ENCODE peak calls at places on chromosomes 13 and 19, in nine cellular contexts. One of them, this sample, is unnamed.
A peak's percentile ranks its signal among the peaks of the same experiment; 100 is the strongest.

GRCh38 chr19:5926641-5927438 is 12.8 kb downstream of the CAPS start:
- DNase-seq in breast epithelium: peak; percentile 52
- DNase-seq in coronary artery: peak; percentile 85
- DNase-seq in stimulated activated naive CD8-positive, alpha-beta T cell treated with anti-CD3 and anti-CD28 coated beads, Interleukin-15, amount 100 ng/mL, for 72 hours: no peak
- DNase-seq in stimulated activated CD4-positive, alpha-beta T cell treated with anti-CD3 and anti-CD28 coated beads, TNF-alpha, amount 100 ng/mL, for 1 hour: no peak
- DNase-seq in GM06990: no peak
- DNase-seq in cardiac muscle cell: no peak
- DNase-seq in fibroblast of mammary gland: peak; percentile 96
- DNase-seq in stimulated activated CD8-positive, alpha-beta memory T cell treated with anti-CD3 and anti-CD28 coated beads, Interleukin-2, amount 100 ng/mL, for 1 hour: no peak
- DNase-seq in this sample: peak; percentile 64

GRCh38 chr19:42140125-42140754 is 8.0 kb upstream of the POU2F2 start:
- DNase-seq in breast epithelium: no peak
- DNase-seq in coronary artery: no peak
- DNase-seq in stimulated activated naive CD8-positive, alpha-beta T cell treated with anti-CD3 and anti-CD28 coated beads, Interleukin-15, amount 100 ng/mL, for 72 hours: no peak
- DNase-seq in stimulated activated CD4-positive, alpha-beta T cell treated with anti-CD3 and anti-CD28 coated beads, TNF-alpha, amount 100 ng/mL, for 1 hour: no peak
- DNase-seq in GM06990: no peak
- DNase-seq in cardiac muscle cell: peak; percentile 91
- DNase-seq in fibroblast of mammary gland: peak; percentile 61
- DNase-seq in stimulated activated CD8-positive, alpha-beta memory T cell treated with anti-CD3 and anti-CD28 coated beads, Interleukin-2, amount 100 ng/mL, for 1 hour: no peak
- DNase-seq in this sample: no peak

GRCh38 chr19:294819-295686 is 3.9 kb upstream of the PLPP2 start:
- DNase-seq in breast epithelium: peak; percentile 62
- DNase-seq in coronary artery: no peak
- DNase-seq in stimulated activated naive CD8-positive, alpha-beta T cell treated with anti-CD3 and anti-CD28 coated beads, Interleukin-15, amount 100 ng/mL, for 72 hours: peak; percentile 64
- DNase-seq in stimulated activated CD4-positive, alpha-beta T cell treated with anti-CD3 and anti-CD28 coated beads, TNF-alpha, amount 100 ng/mL, for 1 hour: peak; percentile 32
- DNase-seq in GM06990: no peak
- DNase-seq in cardiac muscle cell: peak; percentile 55
- DNase-seq in fibroblast of mammary gland: peak; percentile 10
- DNase-seq in stimulated activated CD8-positive, alpha-beta memory T cell treated with anti-CD3 and anti-CD28 coated beads, Interleukin-2, amount 100 ng/mL, for 1 hour: no peak
- DNase-seq in this sample: no peak

GRCh38 chr19:18590273-18591272 is 2.0 kb downstream of the REX1BD start:
- DNase-seq in breast epithelium: no peak
- DNase-seq in coronary artery: peak; percentile 74
- DNase-seq in stimulated activated naive CD8-positive, alpha-beta T cell treated with anti-CD3 and anti-CD28 coated beads, Interleukin-15, amount 100 ng/mL, for 72 hours: peak; percentile 38
- DNase-seq in stimulated activated CD4-positive, alpha-beta T cell treated with anti-CD3 and anti-CD28 coated beads, TNF-alpha, amount 100 ng/mL, for 1 hour: no peak
- DNase-seq in GM06990: peak; percentile 70
- DNase-seq in cardiac muscle cell: peak; percentile 92
- DNase-seq in fibroblast of mammary gland: peak; percentile 73
- DNase-seq in stimulated activated CD8-positive, alpha-beta memory T cell treated with anti-CD3 and anti-CD28 coated beads, Interleukin-2, amount 100 ng/mL, for 1 hour: no peak
- DNase-seq in this sample: peak; percentile 51

GRCh38 chr13:34070006-34070405 is 252.1 kb downstream of the RFC3 start:
- DNase-seq in breast epithelium: no peak
- DNase-seq in coronary artery: no peak
- DNase-seq in stimulated activated naive CD8-positive, alpha-beta T cell treated with anti-CD3 and anti-CD28 coated beads, Interleukin-15, amount 100 ng/mL, for 72 hours: no peak
- DNase-seq in stimulated activated CD4-positive, alpha-beta T cell treated with anti-CD3 and anti-CD28 coated beads, TNF-alpha, amount 100 ng/mL, for 1 hour: no peak
- DNase-seq in GM06990: no peak
- DNase-seq in cardiac muscle cell: no peak
- DNase-seq in fibroblast of mammary gland: peak; percentile 33
- DNase-seq in stimulated activated CD8-positive, alpha-beta memory T cell treated with anti-CD3 and anti-CD28 coated beads, Interleukin-2, amount 100 ng/mL, for 1 hour: no peak
- DNase-seq in this sample: no peak

GRCh38 chr13:98172570-98173405 is 4.3 kb downstream of the RNF113B start:
- DNase-seq in breast epithelium: no peak
- DNase-seq in coronary artery: no peak
- DNase-seq in stimulated activated naive CD8-positive, alpha-beta T cell treated with anti-CD3 and anti-CD28 coated beads, Interleukin-15, amount 100 ng/mL, for 72 hours: no peak
- DNase-seq in stimulated activated CD4-positive, alpha-beta T cell treated with anti-CD3 and anti-CD28 coated beads, TNF-alpha, amount 100 ng/mL, for 1 hour: no peak
- DNase-seq in GM06990: no peak
- DNase-seq in cardiac muscle cell: no peak
- DNase-seq in fibroblast of mammary gland: peak; percentile 50
- DNase-seq in stimulated activated CD8-positive, alpha-beta memory T cell treated with anti-CD3 and anti-CD28 coated beads, Interleukin-2, amount 100 ng/mL, for 1 hour: no peak
- DNase-seq in this sample: no peak

GRCh38 chr19:19423322-19423721 is 17.8 kb downstream of the GATAD2A start:
- DNase-seq in breast epithelium: no peak
- DNase-seq in coronary artery: no peak
- DNase-seq in stimulated activated naive CD8-positive, alpha-beta T cell treated with anti-CD3 and anti-CD28 coated beads, Interleukin-15, amount 100 ng/mL, for 72 hours: no peak
- DNase-seq in stimulated activated CD4-positive, alpha-beta T cell treated with anti-CD3 and anti-CD28 coated beads, TNF-alpha, amount 100 ng/mL, for 1 hour: no peak
- DNase-seq in GM06990: no peak
- DNase-seq in cardiac muscle cell: no peak
- DNase-seq in fibroblast of mammary gland: no peak
- DNase-seq in stimulated activated CD8-positive, alpha-beta memory T cell treated with anti-CD3 and anti-CD28 coated beads, Interleukin-2, amount 100 ng/mL, for 1 hour: no peak
- DNase-seq in this sample: no peak

GRCh38 chr19:48770223-48770622 is 14.9 kb downstream of the FGF21 start:
- DNase-seq in breast epithelium: no peak
- DNase-seq in coronary artery: no peak
- DNase-seq in stimulated activated naive CD8-positive, alpha-beta T cell treated with anti-CD3 and anti-CD28 coated beads, Interleukin-15, amount 100 ng/mL, for 72 hours: no peak
- DNase-seq in stimulated activated CD4-positive, alpha-beta T cell treated with anti-CD3 and anti-CD28 coated beads, TNF-alpha, amount 100 ng/mL, for 1 hour: no peak
- DNase-seq in GM06990: no peak
- DNase-seq in cardiac muscle cell: no peak
- DNase-seq in fibroblast of mammary gland: no peak
- DNase-seq in stimulated activated CD8-positive, alpha-beta memory T cell treated with anti-CD3 and anti-CD28 coated beads, Interleukin-2, amount 100 ng/mL, for 1 hour: no peak
- DNase-seq in this sample: no peak

GRCh38 chr19:6412111-6412999 is 12.3 kb downstream of the KHSRP start:
- DNase-seq in breast epithelium: no peak
- DNase-seq in coronary artery: no peak
- DNase-seq in stimulated activated naive CD8-positive, alpha-beta T cell treated with anti-CD3 and anti-CD28 coated beads, Interleukin-15, amount 100 ng/mL, for 72 hours: peak; percentile 41
- DNase-seq in stimulated activated CD4-positive, alpha-beta T cell treated with anti-CD3 and anti-CD28 coated beads, TNF-alpha, amount 100 ng/mL, for 1 hour: peak; percentile 27
- DNase-seq in GM06990: no peak
- DNase-seq in cardiac muscle cell: peak; percentile 67
- DNase-seq in fibroblast of mammary gland: no peak
- DNase-seq in stimulated activated CD8-positive, alpha-beta memory T cell treated with anti-CD3 and anti-CD28 coated beads, Interleukin-2, amount 100 ng/mL, for 1 hour: no peak
- DNase-seq in this sample: no peak

GRCh38 chr19:4088975-4089374 is 22.3 kb upstream of the ZBTB7A start:
- DNase-seq in breast epithelium: no peak
- DNase-seq in coronary artery: no peak
- DNase-seq in stimulated activated naive CD8-positive, alpha-beta T cell treated with anti-CD3 and anti-CD28 coated beads, Interleukin-15, amount 100 ng/mL, for 72 hours: no peak
- DNase-seq in stimulated activated CD4-positive, alpha-beta T cell treated with anti-CD3 and anti-CD28 coated beads, TNF-alpha, amount 100 ng/mL, for 1 hour: no peak
- DNase-seq in GM06990: no peak
- DNase-seq in cardiac muscle cell: no peak
- DNase-seq in fibroblast of mammary gland: no peak
- DNase-seq in stimulated activated CD8-positive, alpha-beta memory T cell treated with anti-CD3 and anti-CD28 coated beads, Interleukin-2, amount 100 ng/mL, for 1 hour: peak; percentile 25
- DNase-seq in this sample: no peak

This sample was measured in tibial nerve.